ENCODE peak calls at places on chromosomes 16 and 17, in ten cellular contexts. Z, U, P, O, C, D, E, N, Q and A are unnamed samples.
A peak's percentile ranks its signal among the peaks of the same experiment; 100 is the strongest.

GRCh38 chr17:66985338-66985737 is 20.8 kb downstream of the CACNG4 start:
- DNase-seq in O (no peak), C (no peak), D (no peak), Q (no peak), P (no peak), U (no peak), Z (no peak), E (no peak), N (no peak), A (no peak)

GRCh38 chr16:30401768-30402425 is 5.5 kb upstream of the ZNF771 start:
- DNase-seq in Q (no peak), N (no peak), U (no peak), D (no peak), Z (no peak), P (no peak), O (no peak), C (no peak), E (no peak), A (no peak)

GRCh38 chr17:19659366-19660177 is 11.0 kb downstream of the ALDH3A2 start:
- DNase-seq in E (no peak), N (no peak), C (no peak), Z (no peak), Q (no peak), U (no peak), D (no peak), O (no peak), P (no peak), A (no peak)

GRCh38 chr16:1981398-1981836 is at the start of gene NOXO1:
- DNase-seq in Q (no peak), D (no peak), U (no peak), N (no peak), O (no peak), P (no peak), E (no peak), Z (no peak), C (no peak), A (no peak)

GRCh38 chr16:87380875-87381274 is 2.7 kb downstream of the FBXO31 start:
- DNase-seq in D (no peak), Q (no peak), N (no peak), P (no peak), C (no peak), Z (peak; percentile 8), U (no peak), O (no peak), E (no peak), A (no peak)

GRCh38 chr16:842061-842476 is 41.5 kb upstream of the GNG13 start:
- DNase-seq in P (no peak), Z (no peak), C (peak; percentile 2), U (no peak), D (no peak), E (no peak), O (peak; percentile 65), N (no peak), Q (no peak), A (no peak)

GRCh38 chr17:77214328-77214727 is 73.6 kb downstream of the SEC14L1 start:
- DNase-seq in Z (peak; percentile 67), U (no peak), Q (no peak), C (no peak), P (no peak), D (no peak), E (no peak), N (no peak), O (no peak), A (no peak)

GRCh38 chr17:74414510-74414909 is 17.4 kb upstream of the GPRC5C start:
- DNase-seq in N (no peak), E (no peak), Z (no peak), O (no peak), D (no peak), U (no peak), C (no peak), Q (no peak), P (no peak), A (no peak)

GRCh38 chr17:40960144-40960543 is 6.6 kb downstream of the KRT39 start:
- DNase-seq in C (no peak), N (no peak), P (no peak), D (no peak), Z (no peak), U (no peak), E (peak; percentile 17), Q (no peak), O (no peak), A (no peak)

GRCh38 chr17:27613425-27613824 is 17.6 kb upstream of the LGALS9 start:
- DNase-seq in Q (no peak), P (no peak), D (no peak), U (no peak), N (no peak), C (no peak), O (no peak), E (no peak), Z (no peak), A (no peak)

GRCh38 chr17:42608692-42609181 is 437 bp downstream of the RETREG3 start:
- DNase-seq in C (no peak), O (peak; percentile 59), U (peak; percentile 20), P (no peak), Q (no peak), N (peak; percentile 64), Z (no peak), E (peak; percentile 58), D (no peak), A (no peak)

GRCh38 chr17:40559016-40559853 is 6.0 kb downstream of the CCR7 start:
- DNase-seq in P (no peak), E (no peak), Q (no peak), D (no peak), C (no peak), N (no peak), O (peak; percentile 31), Z (peak; percentile 69), U (no peak), A (no peak)

GRCh38 chr16:55301385-55302008 is 22.5 kb upstream of the IRX6 start:
- DNase-seq in E (no peak), U (no peak), Z (no peak), P (no peak), N (no peak), O (no peak), D (no peak), C (no peak), Q (no peak), A (no peak)

GRCh38 chr17:78853926-78854394 is 13.3 kb upstream of the USP36 start:
- DNase-seq in Q (no peak), U (no peak), E (no peak), O (no peak), D (no peak), P (no peak), N (no peak), C (no peak), Z (no peak), A (no peak)

GRCh38 chr16:56451753-56452689 is 667 bp downstream of the OGFOD1 start:
- DNase-seq in Q (peak; percentile 61), O (peak; percentile 35), C (peak; percentile 54), D (no peak), P (no peak), Z (peak; percentile 85), E (peak; percentile 66), U (no peak), N (no peak), A (peak; percentile 12)

GRCh38 chr17:32912218-32912897 is 15.6 kb upstream of the TMEM98 start:
- DNase-seq in P (peak; percentile 29), Z (peak; percentile 83), Q (no peak), N (no peak), E (peak; percentile 49), U (peak; percentile 37), D (no peak), C (peak; percentile 79), O (peak; percentile 89), A (peak; percentile 74)
- H3K4me1 ChIP-seq in P (no peaks in the 10 kb centered on the region), Z (no peaks in the 10 kb centered on the region), Q (no peaks in the 10 kb centered on the region), N (peaks cover 26% of the 10 kb centered on the region), E (peaks cover 2% of the 10 kb centered on the region), U (peaks cover 2% of the 10 kb centered on the region), D (peaks cover 4% of the 10 kb centered on the region), C (peaks cover 9% of the 10 kb centered on the region), O (peaks cover 16% of the 10 kb centered on the region), A (peaks cover 8% of the 10 kb centered on the region)

GRCh38 chr17:76054112-76054476 is 18.2 kb downstream of the SRP68 start:
- DNase-seq in Q (peak; percentile 87), E (no peak), U (no peak), D (no peak), C (no peak), O (no peak), N (no peak), Z (no peak), P (no peak), A (no peak)
- H3K4me3 ChIP-seq in Q (peak overlapping the region; percentile 22), E (no peak overlapping the region), U (no peak overlapping the region), D (no peak overlapping the region), C (no peak overlapping the region), O (no peak overlapping the region), N (peak overlapping the region; percentile 0), Z (no peak overlapping the region), P (no peak overlapping the region), A (no peak overlapping the region)

DNA sequence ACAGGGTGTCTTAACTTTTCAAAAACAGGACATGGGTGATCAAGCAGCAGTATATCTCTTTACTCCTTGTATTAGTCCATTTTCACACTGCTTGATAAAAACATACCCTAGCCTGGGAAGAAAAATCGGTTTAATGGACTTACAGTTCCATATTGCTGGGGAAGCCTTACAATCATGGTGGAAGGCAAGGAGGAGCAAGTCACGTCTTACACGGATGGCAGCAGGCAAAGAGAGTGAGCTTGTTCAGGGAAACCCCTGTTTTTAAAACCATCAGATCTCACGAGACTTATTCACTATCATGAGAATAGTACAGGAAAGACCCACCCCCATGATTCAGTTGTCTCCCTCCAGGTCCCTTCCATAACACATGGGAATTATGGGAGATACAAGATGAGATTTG is 468.9 kb downstream of the MAF start:
- DNase-seq in E (no peak), C (no peak), P (no peak), U (no peak), O (no peak), Q (no peak), D (no peak), N (no peak), Z (no peak), A (no peak)
- H3K27me3 ChIP-seq in E (no peaks in the 10 kb centered on the region), C (no peaks in the 10 kb centered on the region), P (no peaks in the 10 kb centered on the region), U (no peaks in the 10 kb centered on the region), O (no peaks in the 10 kb centered on the region), Q (no peaks in the 10 kb centered on the region), D (no peaks in the 10 kb centered on the region), N (no peaks in the 10 kb centered on the region), Z (no peaks in the 10 kb centered on the region), A (no peaks in the 10 kb centered on the region)

DNA sequence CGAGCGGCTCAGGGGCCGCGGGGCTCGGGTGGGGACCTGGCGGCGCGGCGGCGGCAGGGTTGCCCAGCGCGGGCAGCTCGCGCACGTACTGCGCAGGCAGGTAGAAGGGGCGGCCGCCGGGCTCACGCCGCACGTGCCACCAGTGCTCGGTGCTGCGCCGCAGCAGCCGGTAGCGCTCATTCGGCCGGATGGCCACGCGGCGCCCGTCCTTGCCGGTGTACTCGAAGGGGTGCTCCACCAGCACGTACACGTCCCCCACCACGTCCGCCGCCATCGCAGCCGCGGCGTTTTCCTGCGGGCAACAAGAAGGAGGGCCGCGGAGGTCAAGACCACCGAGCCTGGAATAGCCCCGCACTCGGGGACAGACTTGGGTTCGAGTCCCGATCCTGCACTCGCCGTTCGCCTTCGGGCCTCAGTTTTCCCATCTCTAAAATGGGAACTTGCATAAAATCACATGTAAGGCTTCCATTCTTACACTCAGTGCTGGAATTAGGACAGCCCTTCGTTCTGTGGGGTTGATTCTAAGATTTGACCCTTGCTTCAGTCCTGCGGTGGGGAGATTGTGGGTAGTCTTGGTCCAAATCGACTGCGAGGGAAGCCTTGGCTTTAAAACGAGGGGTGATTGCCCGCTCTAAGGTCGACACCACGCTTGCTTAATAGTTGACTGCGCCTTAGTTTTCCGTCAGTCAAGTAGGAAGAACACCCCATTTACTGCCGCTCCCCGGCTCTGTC is 2.5 kb downstream of the ARHGAP27 start:
- DNase-seq in Z (no peak), U (no peak), Q (no peak), E (peak; percentile 43), N (no peak), O (no peak), C (no peak), P (no peak), D (no peak), A (no peak)
- H3K4me1 ChIP-seq in Z (no peaks in the 10 kb centered on the region), U (peaks cover 70% of the 10 kb centered on the region), Q (peaks cover 36% of the 10 kb centered on the region), E (peaks cover 12% of the 10 kb centered on the region), N (peaks cover 87% of the 10 kb centered on the region), O (peaks cover 17% of the 10 kb centered on the region), C (peaks cover 3% of the 10 kb centered on the region), P (peaks cover 20% of the 10 kb centered on the region), D (peaks cover 7% of the 10 kb centered on the region), A (peaks cover 8% of the 10 kb centered on the region)